ENCODE peak calls at places on chromosome 19, in ten cellular contexts. J is AG10803; F is heart right ventricle; I is endothelial cell; P is GM20000; V is activated T-helper 1 cell treated with anti-CD3 and anti-CD28 coated beads, Interleukin-12 subunit alpha, Interleukin-12 subunit beta, Interleukin-2, Interleukin-4 antibody, amounts not matched to agents 30 ng/mL and 10 ng/mL and 1 ng/mL, durations not matched to agents 14 hours and 24 hours and 36 hours; Z is RPMI7951; H is GDM1; E is GM23248; C is AG09309. L is an unnamed sample.

GRCh38 chr19:48874309-48875135 is 2.3 kb downstream of the PPP1R15A start:
- DNase-seq in I (no peak), P (no peak), H (no peak), E (peak; percentile 82), Z (peak; percentile 82), F (no peak), V (no peak), J (peak; percentile 63), C (no peak), L (no peak)

GRCh38 chr19:1004204-1004802 is 4.1 kb downstream of the GRIN3B start:
- DNase-seq in J (no peak), H (no peak), Z (no peak), E (no peak), F (no peak), I (no peak), C (no peak), P (no peak), V (no peak), L (no peak)

GRCh38 chr19:2251577-2252480 is 2.7 kb downstream of the AMH start:
- DNase-seq in V (no peak), J (no peak), I (no peak), C (no peak), P (peak; percentile 66), H (no peak), E (peak; percentile 52), F (no peak), Z (no peak), L (no peak)

GRCh38 chr19:16702123-16702522 is 17.5 kb upstream of the NWD1 start:
- DNase-seq in V (no peak), C (peak; percentile 62), H (no peak), I (no peak), J (peak; percentile 81), Z (peak; percentile 94), E (peak; percentile 89), P (no peak), F (peak; percentile 68), L (no peak)

GRCh38 chr19:47284324-47284899 is 9.7 kb downstream of the INAFM1 start:
- DNase-seq in Z (peak; percentile 62), I (peak; percentile 69), P (no peak), E (peak; percentile 53), J (peak; percentile 62), F (peak; percentile 55), C (no peak), V (peak; percentile 30), H (peak; percentile 14), L (peak; percentile 41)

GRCh38 chr19:10549733-10550132 is 6.0 kb downstream of the ATG4D start:
- DNase-seq in Z (no peak), H (no peak), I (no peak), V (no peak), P (no peak), F (no peak), J (no peak), E (no peak), C (no peak), L (no peak)

GRCh38 chr19:46413262-46414031 is at the start of gene CCDC8:
- DNase-seq in P (no peak), Z (peak; percentile 59), C (peak; percentile 64), H (peak; percentile 56), F (peak; percentile 91), V (no peak), I (peak; percentile 77), E (peak; percentile 74), J (peak; percentile 88), L (peak; percentile 91)

GRCh38 chr19:23365222-23365621 is 30.0 kb downstream of the ZNF91 start:
- DNase-seq in I (no peak), J (no peak), P (no peak), E (no peak), Z (no peak), H (no peak), V (no peak), F (no peak), C (no peak), L (no peak)

GRCh38 chr19:48391100-48392005 is at the start of gene KDELR1:
- DNase-seq in Z (peak; percentile 67), P (peak; percentile 92), E (peak; percentile 88), C (no peak), F (peak; percentile 78), H (peak; percentile 52), I (peak; percentile 87), J (peak; percentile 66), V (peak; percentile 69), L (peak; percentile 43)

GRCh38 chr19:36040495-36040894 is 7.8 kb upstream of the CLIP3 start:
- DNase-seq in C (no peak), J (no peak), P (no peak), I (no peak), F (no peak), V (no peak), E (no peak), H (no peak), Z (no peak), L (no peak)

GRCh38 chr19:52665529-52665928 is 27.4 kb upstream of the ZNF83 start:
- DNase-seq in J (no peak), C (no peak), V (no peak), I (no peak), P (no peak), E (peak; percentile 23), Z (no peak), F (no peak), H (no peak), L (no peak)

GRCh38 chr19:6778386-6778785 is 5.9 kb downstream of the VAV1 start:
- DNase-seq in H (no peak), F (no peak), C (no peak), V (no peak), P (no peak), J (no peak), I (no peak), E (no peak), Z (no peak), L (no peak)

GRCh38 chr19:13861392-13861713 is 15.6 kb upstream of the NANOS3 start:
- DNase-seq in I (no peak), Z (peak; percentile 56), V (no peak), E (peak; percentile 58), H (no peak), P (peak; percentile 62), F (no peak), C (no peak), J (peak; percentile 60), L (no peak)

GRCh38 chr19:55652311-55653078 is 2.3 kb upstream of the U2AF2 start:
- DNase-seq in Z (no peak), I (peak; percentile 36), E (no peak), C (no peak), V (no peak), P (no peak), H (no peak), F (no peak), J (no peak), L (no peak)

GRCh38 chr19:15332311-15332996 is at the start of gene BRD4:
- DNase-seq in P (peak; percentile 92), Z (peak; percentile 56), F (peak; percentile 64), I (peak; percentile 76), J (peak; percentile 48), E (peak; percentile 84), H (peak; percentile 39), V (peak; percentile 78), C (no peak), L (peak; percentile 57)

GRCh38 chr19:19327672-19328071 is 7.0 kb downstream of the MAU2 start:
- DNase-seq in C (no peak), F (no peak), J (no peak), V (no peak), P (no peak), E (no peak), Z (no peak), I (no peak), H (no peak), L (no peak)

GRCh38 chr19:5237190-5237780 is 103.3 kb downstream of the PTPRS start:
- DNase-seq in V (no peak), H (no peak), Z (no peak), C (no peak), J (no peak), F (no peak), I (no peak), P (no peak), E (no peak), L (no peak)

GRCh38 chr19:55336101-55336500 is 3.6 kb upstream of the KMT5C start:
- DNase-seq in I (no peak), J (peak; percentile 85), F (no peak), Z (peak; percentile 65), H (no peak), V (no peak), C (peak; percentile 39), P (no peak), E (peak; percentile 83), L (no peak)

GRCh38 chr19:36059180-36059910 is 4.6 kb downstream of the WDR62 start:
- DNase-seq in H (no peak), V (no peak), I (no peak), E (no peak), F (no peak), P (no peak), J (no peak), Z (no peak), C (no peak), L (no peak)

GRCh38 chr19:51971624-51972023 is 15.0 kb downstream of the ZNF350 start:
- DNase-seq in V (no peak), C (no peak), J (peak; percentile 5), F (no peak), P (no peak), I (no peak), H (no peak), E (peak; percentile 16), Z (peak; percentile 42), L (no peak)

GRCh38 chr19:51698296-51698695 is 5.2 kb downstream of the SPACA6 start:
- DNase-seq in E (peak; percentile 59), F (no peak), J (peak; percentile 26), H (no peak), V (no peak), Z (peak; percentile 78), P (peak; percentile 5), C (no peak), I (no peak), L (no peak)

GRCh38 chr19:48991011-48991609 is 2.0 kb downstream of the GYS1 start:
- DNase-seq in C (no peak), H (no peak), V (no peak), F (no peak), Z (no peak), J (no peak), I (no peak), E (no peak), P (no peak), L (no peak)

GRCh38 chr19:2469102-2469914 is 6.6 kb upstream of the GADD45B start:
- DNase-seq in I (no peak), E (peak; percentile 83), V (no peak), H (no peak), J (peak; percentile 76), P (peak; percentile 49), C (no peak), Z (peak; percentile 75), F (no peak), L (no peak)

GRCh38 chr19:47274071-47274890 is at the start of gene INAFM1:
- DNase-seq in E (peak; percentile 96), I (peak; percentile 100), P (peak; percentile 98), J (peak; percentile 91), Z (peak; percentile 86), V (peak; percentile 96), F (peak; percentile 98), C (peak; percentile 52), H (peak; percentile 90), L (peak; percentile 71)

GRCh38 chr19:19900574-19901444 is at the start of gene ZNF93:
- DNase-seq in J (peak; percentile 95), F (peak; percentile 97), P (peak; percentile 86), V (peak; percentile 85), Z (peak; percentile 98), E (peak; percentile 99), C (peak; percentile 83), I (peak; percentile 93), H (peak; percentile 79), L (peak; percentile 98)